ENCODE peak calls at places on chromosomes 16 and 17, in five cellular contexts. N is upper lobe of left lung, K is IMR-90, A is heart left ventricle, X is HepG2. G is an unnamed sample.

GRCh38 chr17:32992360-32993033 is 850 bp downstream of the SPACA3 start:
- ATAC-seq in N (no peak), K (no peak), A (no peak), X (no peak), G (no peak)

GRCh38 chr16:47258874-47259461 is 115.2 kb upstream of the NETO2 start:
- ATAC-seq in N (no peak), K (peak; percentile 29), A (no peak), X (peak; percentile 80), G (no peak)

GRCh38 chr17:57603978-57604377 is 141.1 kb downstream of the CCDC182 start:
- ATAC-seq in N (peak; percentile 47), K (no peak), A (no peak), X (no peak), G (no peak)

GRCh38 chr17:29376667-29377268 is 13.4 kb upstream of the TAOK1 start:
- ATAC-seq in N (peak; percentile 63), K (peak; percentile 100), A (no peak), X (no peak), G (peak; percentile 84)

GRCh38 chr17:38415250-38416194 is 12.7 kb upstream of the ARHGAP23 start:
- ATAC-seq in N (peak; percentile 53), K (peak; percentile 77), A (no peak), X (peak; percentile 73), G (no peak)

GRCh38 chr17:5241861-5242671 is 7.4 kb upstream of the SCIMP start:
- ATAC-seq in N (no peak), K (no peak), A (peak; percentile 28), X (peak; percentile 28), G (no peak)

GRCh38 chr17:66426397-66427033 is 124.1 kb downstream of the PRKCA start:
- ATAC-seq in N (no peak), K (no peak), A (no peak), X (peak; percentile 93), G (no peak)

GRCh38 chr17:81962499-81963441 is 1.8 kb upstream of the NOTUM start:
- ATAC-seq in N (no peak), K (no peak), A (no peak), X (no peak), G (no peak)

GRCh38 chr16:48250520-48251278 is 3.4 kb upstream of the ABCC11 start:
- ATAC-seq in N (no peak), K (no peak), A (no peak), X (no peak), G (no peak)

GRCh38 chr16:67653131-67654068 is 6.7 kb downstream of the ACD start:
- ATAC-seq in N (no peak), K (peak; percentile 58), A (no peak), X (peak; percentile 39), G (peak; percentile 22)

GRCh38 chr17:46139365-46140210 is 53.6 kb downstream of the KANSL1 start:
- ATAC-seq in N (peak; percentile 31), K (no peak), A (no peak), X (no peak), G (no peak)

GRCh38 chr17:40522250-40522960 is 21.0 kb upstream of the TNS4 start:
- ATAC-seq in N (peak; percentile 85), K (no peak), A (no peak), X (no peak), G (peak; percentile 68)

GRCh38 chr17:1304962-1305361 is 25.5 kb downstream of the TRARG1 start:
- ATAC-seq in N (no peak), K (no peak), A (no peak), X (no peak), G (no peak)

GRCh38 chr17:12726131-12726530 is 60.4 kb downstream of the MYOCD start:
- ATAC-seq in N (no peak), K (no peak), A (no peak), X (no peak), G (no peak)

GRCh38 chr17:30831257-30831656 is 509 bp upstream of the ATAD5 start:
- ATAC-seq in N (peak; percentile 26), K (no peak), A (no peak), X (peak; percentile 35), G (peak; percentile 38)

GRCh38 chr16:57824880-57825279 is 22.6 kb upstream of the KIFC3 start:
- ATAC-seq in N (peak; percentile 60), K (no peak), A (no peak), X (peak; percentile 1), G (no peak)

GRCh38 chr17:45284176-45285140 is 22.6 kb upstream of the SPATA32 start:
- ATAC-seq in N (peak; percentile 25), K (no peak), A (peak; percentile 58), X (peak; percentile 65), G (peak; percentile 54)

GRCh38 chr17:49341356-49341755 is 20.7 kb downstream of the ZNF652 start:
- ATAC-seq in N (peak; percentile 56), K (no peak), A (no peak), X (no peak), G (no peak)

GRCh38 chr16:86761117-86761971 is 183.0 kb downstream of the FOXL1 start:
- ATAC-seq in N (peak; percentile 70), K (peak; percentile 97), A (peak; percentile 50), X (peak; percentile 91), G (no peak)

DNA sequence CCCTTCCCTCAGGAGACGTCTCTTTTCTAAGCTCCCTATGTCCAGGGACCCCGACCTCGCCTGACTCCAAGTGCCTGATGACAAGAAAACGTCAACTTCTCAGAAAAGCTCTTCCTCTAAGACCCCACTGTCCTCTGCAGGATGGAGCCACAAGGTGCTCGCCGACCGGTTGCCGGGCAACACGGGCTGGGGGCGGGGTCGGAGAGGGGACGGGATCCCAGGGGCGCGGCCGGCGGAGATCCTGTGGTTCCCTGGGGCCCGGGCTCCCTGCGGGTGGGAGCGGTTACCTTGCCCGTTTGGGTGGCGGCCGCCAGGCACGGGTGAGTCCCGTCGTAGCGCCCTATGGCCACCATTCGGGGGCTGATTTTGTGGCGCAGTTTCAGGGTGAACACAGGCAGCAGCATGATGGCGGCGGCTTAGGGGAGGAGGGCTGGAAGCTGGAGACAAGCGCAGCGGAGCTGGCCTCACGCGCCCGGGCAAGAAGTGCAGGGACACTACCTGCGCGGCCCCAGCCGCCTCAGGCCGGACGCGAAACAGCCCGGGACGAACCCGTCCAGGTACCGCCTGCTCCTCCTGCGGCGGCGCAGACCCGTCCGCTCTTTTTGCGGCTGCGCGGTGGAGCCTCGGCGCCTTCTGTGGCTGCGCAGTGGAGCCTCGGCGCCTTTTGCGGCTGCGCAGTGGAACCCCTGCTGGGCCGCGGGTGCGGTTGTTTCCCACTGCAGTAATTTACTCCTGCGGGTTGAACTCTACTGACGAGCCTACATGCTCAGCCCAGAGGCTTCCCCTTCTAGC is at the start of gene BBS2:
- ATAC-seq in N (peak; percentile 98), K (peak; percentile 99), A (peak; percentile 92), X (peak; percentile 98), G (peak; percentile 96)
- TF ChIP-seq POLR2A in N (peak; percentile 49), K (no peak), A (peak; percentile 86), X (peak; percentile 68), G (peak; percentile 82)

GRCh38 chr17:77205396-77206124 is 64.8 kb downstream of the SEC14L1 start:
- ATAC-seq in N (no peak), K (no peak), A (no peak), X (no peak), G (no peak)

GRCh38 chr17:77207689-77208216 is 67.0 kb downstream of the SEC14L1 start:
- ATAC-seq in N (no peak), K (no peak), A (no peak), X (peak; percentile 60), G (no peak)

GRCh38 chr17:77204531-77204930 is 63.8 kb downstream of the SEC14L1 start:
- ATAC-seq in N (no peak), K (no peak), A (no peak), X (no peak), G (no peak)

GRCh38 chr17:77206557-77206956 is 65.8 kb downstream of the SEC14L1 start:
- ATAC-seq in N (peak; percentile 48), K (no peak), A (peak; percentile 37), X (no peak), G (no peak)

DNA sequence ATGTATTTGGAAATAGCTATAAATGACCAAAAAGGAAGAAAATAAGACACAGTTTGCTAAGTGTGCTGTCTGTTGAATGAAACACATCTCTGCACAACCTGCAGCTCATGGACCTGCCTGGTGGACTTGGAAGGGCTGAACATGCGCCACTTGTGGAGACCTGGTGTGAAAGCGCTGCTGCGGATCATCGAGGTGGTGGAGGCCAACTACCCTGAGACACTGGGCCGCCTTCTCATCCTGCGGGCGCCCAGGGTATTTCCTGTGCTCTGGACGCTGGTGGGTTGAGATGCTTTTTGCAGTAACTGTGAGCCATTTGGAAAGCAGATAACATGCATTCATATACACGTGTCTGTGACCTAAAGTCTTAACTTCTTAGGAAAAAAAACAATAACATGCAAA is 65.4 kb downstream of the SEC14L1 start:
- ATAC-seq in N (no peak), K (no peak), A (no peak), X (no peak), G (no peak)
- H3K36me3 ChIP-seq in N (peaks cover 99% of the 10 kb centered on the region), K (peaks cover 54% of the 10 kb centered on the region), A (no peaks in the 10 kb centered on the region), X (peaks cover 70% of the 10 kb centered on the region), G (no peaks in the 10 kb centered on the region)

DNA sequence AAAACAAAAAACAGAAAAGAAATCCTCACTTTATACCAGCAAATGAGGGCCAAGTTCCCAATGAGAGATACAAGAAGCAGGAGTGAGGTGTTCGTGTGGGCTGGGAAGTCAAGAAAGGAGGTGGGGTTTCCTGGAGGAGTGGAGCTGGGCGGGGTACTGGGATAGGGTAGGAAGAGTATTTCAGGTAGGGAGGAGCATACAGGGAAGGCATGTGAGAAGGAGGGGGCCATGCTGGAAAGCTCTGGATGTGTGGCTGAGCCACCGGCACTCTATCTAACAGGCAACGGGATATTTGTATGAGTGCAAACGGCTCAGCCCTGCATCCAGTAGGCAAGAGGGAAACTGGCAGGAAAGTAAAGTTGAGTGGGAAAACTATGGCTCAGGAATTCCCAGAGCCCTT is 4.2 kb downstream of the OR3A2 start:
- ATAC-seq in N (no peak), K (no peak), A (no peak), X (no peak), G (no peak)
- H3K9me3 ChIP-seq in N (no peaks in the 10 kb centered on the region), K (peaks cover 29% of the 10 kb centered on the region), A (no peaks in the 10 kb centered on the region), X (no peaks in the 10 kb centered on the region), G (no peaks in the 10 kb centered on the region)

GRCh38 chr16:23594186-23594585 is 1.9 kb downstream of the NDUFAB1 start:
- ATAC-seq in N (no peak), K (no peak), A (peak; percentile 59), X (no peak), G (no peak)

GRCh38 chr16:23590181-23590580 is 5.9 kb downstream of the NDUFAB1 start:
- ATAC-seq in N (no peak), K (no peak), A (no peak), X (no peak), G (no peak)

GRCh38 chr16:23597003-23597756 is 1.1 kb upstream of the NDUFAB1 start:
- ATAC-seq in N (no peak), K (no peak), A (no peak), X (peak; percentile 50), G (no peak)

GRCh38 chr16:23595246-23595950 is 718 bp downstream of the NDUFAB1 start:
- ATAC-seq in N (no peak), K (peak; percentile 5), A (no peak), X (peak; percentile 50), G (peak; percentile 3)

DNA sequence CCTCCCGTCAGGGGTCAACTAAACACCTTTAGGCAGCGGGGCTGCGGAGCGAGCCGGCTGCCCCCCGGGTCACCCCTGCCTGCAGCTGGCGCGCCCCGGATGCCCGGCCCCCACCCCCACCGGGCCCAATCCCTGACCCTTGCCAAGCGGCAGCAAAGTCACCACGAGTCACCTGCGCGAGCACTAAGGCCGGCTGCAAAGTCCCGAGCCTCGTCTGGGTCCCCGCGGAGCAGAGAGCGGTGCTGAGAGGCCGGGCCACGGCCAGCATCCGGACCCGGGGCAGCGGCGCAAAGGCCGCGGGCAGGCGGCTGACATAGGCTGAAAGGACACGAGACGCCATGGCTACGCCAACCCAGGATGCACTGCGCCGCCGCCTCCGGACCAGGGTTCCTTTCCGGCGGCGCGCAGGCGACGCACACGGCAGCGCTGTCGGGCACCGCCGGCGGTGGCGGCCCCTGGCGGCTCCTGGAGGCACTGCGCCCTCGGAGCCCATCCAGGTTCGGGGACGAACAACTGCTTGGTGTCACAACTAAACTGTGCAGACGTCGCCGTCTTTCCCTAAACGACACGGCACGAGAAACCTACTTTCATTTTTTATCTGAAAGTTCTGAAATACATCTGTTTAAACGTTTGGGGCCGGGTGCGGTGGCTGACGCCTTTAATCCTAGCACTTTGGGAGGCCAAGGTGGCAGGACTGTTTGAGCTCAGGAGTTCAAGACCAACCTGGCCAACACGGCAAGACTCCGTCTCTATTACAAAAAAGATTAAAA is at the start of gene NDUFAB1:
- ATAC-seq in N (peak; percentile 100), K (peak; percentile 100), A (peak; percentile 93), X (peak; percentile 96), G (peak; percentile 99)
- TF ChIP-seq POLR2A in N (no peak), K (peak; percentile 61), A (peak; percentile 55), X (peak; percentile 97), G (peak; percentile 25)

G was measured in gastroesophageal sphincter.